ENCODE peak calls at places on chromosomes 13 and 19, in five cellular contexts. L is epithelial cell of esophagus, J is heart right ventricle, Z is A673, P is GM10248. S is an unnamed sample.
A peak's percentile ranks its signal among the peaks of the same experiment; 100 is the strongest.

GRCh38 chr19:29843180-29844051 is 31.6 kb downstream of the CCNE1 start:
- DNase-seq in L (no peak), J (peak; percentile 29), Z (no peak), P (no peak), S (peak; percentile 23)

GRCh38 chr19:5028229-5028886 is 59.4 kb downstream of the KDM4B start:
- DNase-seq in L (no peak), J (no peak), Z (no peak), P (no peak), S (no peak)

GRCh38 chr13:98143601-98144500 is 957 bp downstream of the FARP1 start:
- DNase-seq in L (peak; percentile 31), J (peak; percentile 45), Z (peak; percentile 58), P (no peak), S (no peak)

GRCh38 chr13:57627663-57628062 is 3.9 kb upstream of the PCDH17 start:
- DNase-seq in L (peak; percentile 39), J (no peak), Z (peak; percentile 74), P (no peak), S (no peak)

GRCh38 chr13:28889317-28889716 is 69.2 kb downstream of the MTUS2 start:
- DNase-seq in L (no peak), J (no peak), Z (no peak), P (no peak), S (no peak)

GRCh38 chr19:42635233-42635539 is 40.5 kb upstream of the CEACAM8 start:
- DNase-seq in L (no peak), J (no peak), Z (no peak), P (no peak), S (no peak)

GRCh38 chr19:50205681-50206138 is 2.3 kb downstream of the MYH14 start:
- DNase-seq in L (peak; percentile 9), J (no peak), Z (no peak), P (no peak), S (no peak)

GRCh38 chr19:13817018-13817614 is 21.9 kb downstream of the ZSWIM4 start:
- DNase-seq in L (no peak), J (no peak), Z (no peak), P (no peak), S (peak; percentile 30)

GRCh38 chr19:15464394-15465385 is at the start of gene RASAL3:
- DNase-seq in L (no peak), J (peak; percentile 32), Z (no peak), P (peak; percentile 70), S (peak; percentile 81)

GRCh38 chr19:7682175-7682855 is 1.7 kb downstream of the TRAPPC5 start:
- DNase-seq in L (no peak), J (peak; percentile 28), Z (no peak), P (no peak), S (no peak)

GRCh38 chr13:107095876-107096275 is 527.9 kb upstream of the ARGLU1 start:
- DNase-seq in L (no peak), J (no peak), Z (no peak), P (no peak), S (no peak)

GRCh38 chr13:35475960-35476943 is at the start of gene MAB21L1:
- DNase-seq in L (peak; percentile 28), J (peak; percentile 31), Z (no peak), P (no peak), S (peak; percentile 22)

GRCh38 chr19:15869873-15870272 is 28.0 kb downstream of the CYP4F2 start:
- DNase-seq in L (no peak), J (no peak), Z (no peak), P (no peak), S (no peak)

GRCh38 chr13:80235559-80236296 is 105.2 kb downstream of the SPRY2 start:
- DNase-seq in L (peak; percentile 69), J (no peak), Z (peak; percentile 92), P (no peak), S (no peak)

GRCh38 chr19:11902228-11902627 is 14.6 kb downstream of the ZNF69 start:
- DNase-seq in L (no peak), J (no peak), Z (no peak), P (no peak), S (no peak)
- TF ChIP-seq CTCF in L (no peak), J (no peak), Z (no peak), P (no peak), S (no peak)

GRCh38 chr19:45368737-45369340 is 1.5 kb downstream of the ERCC2 start:
- DNase-seq in L (no peak), J (no peak), Z (peak; percentile 19), P (no peak), S (no peak)
- TF ChIP-seq CTCF in L (no peak), J (no peak), Z (no peak), P (no peak), S (no peak)

DNA sequence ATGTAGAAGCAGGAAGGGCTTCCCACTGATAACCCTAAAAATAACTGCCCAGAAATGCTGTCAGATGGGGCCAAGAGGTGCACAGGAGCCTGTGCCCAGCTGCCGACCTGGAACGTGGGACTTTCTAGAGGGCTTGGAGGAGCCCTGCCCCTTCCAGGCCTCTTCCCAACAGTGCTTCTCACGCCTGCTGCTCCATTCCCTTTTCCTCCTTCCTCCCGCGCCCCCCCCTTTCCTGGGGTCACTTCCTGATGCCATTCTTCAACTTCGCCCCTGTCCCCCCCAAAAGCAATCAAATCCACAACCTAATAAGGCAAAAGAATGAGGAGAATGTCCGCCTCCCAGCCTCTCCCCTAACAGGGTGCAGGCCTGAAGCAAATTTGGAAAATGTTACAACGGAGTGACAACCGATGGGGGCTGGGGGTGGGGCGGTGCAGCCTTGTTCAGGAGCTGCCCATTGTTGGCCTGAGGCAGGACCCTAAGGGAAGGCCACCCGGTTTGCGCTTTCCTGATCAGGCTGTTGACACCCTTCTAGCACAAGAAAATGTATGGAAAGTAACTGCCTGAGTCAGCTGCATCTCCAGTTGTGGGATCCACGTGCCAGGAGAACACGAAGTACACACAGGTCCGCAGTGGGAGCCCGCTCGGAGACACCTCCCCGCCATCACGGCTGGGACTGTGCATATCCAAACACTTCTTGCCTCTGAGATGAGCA is 18.7 kb downstream of the ACTN4 start:
- DNase-seq in L (no peak), J (peak; percentile 55), Z (peak; percentile 40), P (no peak), S (no peak)
- TF ChIP-seq CTCF in L (no peak), J (no peak), Z (no peak), P (no peak), S (no peak)

DNA sequence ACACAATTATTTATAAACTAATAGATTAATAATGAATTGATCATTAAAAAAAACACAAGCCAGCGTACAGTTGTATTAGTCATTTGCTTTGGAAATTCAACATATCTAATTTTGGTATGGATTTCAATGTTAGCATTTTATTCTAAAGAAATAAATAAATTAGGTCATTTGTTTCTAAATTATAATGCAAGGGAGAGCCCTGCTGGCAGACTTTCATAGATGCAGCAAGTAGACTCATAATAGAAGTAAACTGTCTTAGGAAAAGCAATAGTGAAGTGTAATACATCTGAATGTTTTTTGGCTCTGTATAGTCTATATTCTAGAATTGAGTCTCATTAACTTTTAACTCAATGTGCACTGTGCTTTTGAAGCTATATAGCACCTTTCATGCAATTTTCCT is 982.4 kb upstream of the MIR17HG start:
- DNase-seq in L (peak; percentile 33), J (no peak), Z (no peak), P (no peak), S (no peak)
- TF ChIP-seq CTCF in L (peak; percentile 50), J (peak; percentile 23), Z (no peak), P (no peak), S (no peak)